ENCODE peak calls at places on chromosomes 7 and 10, in eight cellular contexts. I is hepatocyte, T is PC-3, M is neural progenitor cell, C is GM23248, S is MM.1S, F is SK-N-SH, X is HCT116. Q is an unnamed sample.

GRCh38 chr10:95789928-95790327 is 34.0 kb downstream of the ENTPD1 start:
- DNase-seq in C (peak; percentile 16), F (no peak), M (no peak), S (no peak), X (no peak), I (no peak), T (no peak), Q (no peak)

GRCh38 chr7:44217852-44218402 is 17.1 kb downstream of the YKT6 start:
- DNase-seq in S (no peak), I (no peak), X (no peak), T (no peak), M (no peak), F (peak; percentile 43), C (no peak), Q (no peak)

GRCh38 chr10:10044959-10045764 is 972.5 kb upstream of the CELF2 start:
- DNase-seq in X (no peak), C (no peak), T (no peak), F (no peak), S (no peak), I (no peak), M (no peak), Q (peak; percentile 94)

GRCh38 chr7:132160525-132161230 is 415.6 kb downstream of the PLXNA4 start:
- DNase-seq in T (no peak), X (no peak), S (no peak), M (no peak), C (peak; percentile 8), F (peak; percentile 90), I (no peak), Q (no peak)

GRCh38 chr7:17769918-17770317 is 170.4 kb downstream of the SNX13 start:
- DNase-seq in S (peak; percentile 71), X (peak; percentile 59), T (peak; percentile 79), C (peak; percentile 78), I (peak; percentile 81), M (peak; percentile 78), F (peak; percentile 48), Q (peak; percentile 66)

GRCh38 chr10:12432402-12433189 is 83.2 kb downstream of the CAMK1D start:
- DNase-seq in M (no peak), T (no peak), I (no peak), S (no peak), C (no peak), X (no peak), F (no peak), Q (no peak)

GRCh38 chr7:10571759-10572158 is 401.9 kb upstream of the PHF14 start:
- DNase-seq in T (no peak), X (no peak), I (no peak), F (no peak), M (no peak), C (no peak), S (no peak), Q (no peak)

GRCh38 chr7:50792342-50793114 is 9.8 kb upstream of the GRB10 start:
- DNase-seq in X (no peak), S (no peak), C (peak; percentile 69), F (peak; percentile 58), T (peak; percentile 36), I (peak; percentile 68), M (peak; percentile 61), Q (no peak)

GRCh38 chr10:79063661-79064490 is 4.9 kb upstream of the ZMIZ1 start:
- DNase-seq in F (no peak), T (no peak), X (no peak), M (no peak), C (no peak), I (no peak), S (peak; percentile 46), Q (no peak)

GRCh38 chr10:132563485-132564248 is 26.1 kb downstream of the INPP5A start:
- DNase-seq in S (no peak), C (no peak), T (no peak), I (no peak), M (no peak), X (no peak), F (no peak), Q (no peak)

GRCh38 chr10:11673346-11674330 is 62.2 kb upstream of the USP6NL start:
- DNase-seq in M (no peak), C (peak; percentile 33), I (no peak), F (no peak), S (no peak), X (no peak), T (no peak), Q (peak; percentile 78)

GRCh38 chr10:97718178-97718577 is 4.6 kb downstream of the MARVELD1 start:
- DNase-seq in M (peak; percentile 70), T (no peak), F (no peak), S (no peak), I (no peak), C (no peak), X (no peak), Q (no peak)
- H3K27ac ChIP-seq in M (peak overlapping the region; percentile 73), T (peak overlapping the region; percentile 52), F (no peak overlapping the region), S (no peak overlapping the region), I (peak overlapping the region; percentile 57), C (no peak overlapping the region), X (peak overlapping the region; percentile 77), Q (no peak overlapping the region)

GRCh38 chr10:121188005-121188404 is 336.8 kb downstream of the WDR11 start:
- DNase-seq in T (no peak), S (no peak), F (no peak), M (peak; percentile 52), I (peak; percentile 80), C (no peak), X (no peak), Q (no peak)
- TF ChIP-seq EZH2phosphoT487 in T (no peak), S (no peak), F (no peak), M (no peak), I (no peak), C (no peak), X (no peak), Q (no peak)

GRCh38 chr7:83648464-83649241 is at the start of gene SEMA3E:
- DNase-seq in X (peak; percentile 15), M (peak; percentile 70), S (no peak), F (no peak), T (peak; percentile 52), C (peak; percentile 65), I (peak; percentile 61), Q (no peak)
- H3K4me3 ChIP-seq in X (peak within 1 kb of the TSS; percentile 34), M (peak within 1 kb of the TSS; percentile 56), S (no peak within 1 kb of the TSS), F (peak within 1 kb of the TSS; percentile 55), T (peak within 1 kb of the TSS; percentile 75), C (peak within 1 kb of the TSS; percentile 77), I (peak within 1 kb of the TSS; percentile 31), Q (no peak within 1 kb of the TSS)

DNA sequence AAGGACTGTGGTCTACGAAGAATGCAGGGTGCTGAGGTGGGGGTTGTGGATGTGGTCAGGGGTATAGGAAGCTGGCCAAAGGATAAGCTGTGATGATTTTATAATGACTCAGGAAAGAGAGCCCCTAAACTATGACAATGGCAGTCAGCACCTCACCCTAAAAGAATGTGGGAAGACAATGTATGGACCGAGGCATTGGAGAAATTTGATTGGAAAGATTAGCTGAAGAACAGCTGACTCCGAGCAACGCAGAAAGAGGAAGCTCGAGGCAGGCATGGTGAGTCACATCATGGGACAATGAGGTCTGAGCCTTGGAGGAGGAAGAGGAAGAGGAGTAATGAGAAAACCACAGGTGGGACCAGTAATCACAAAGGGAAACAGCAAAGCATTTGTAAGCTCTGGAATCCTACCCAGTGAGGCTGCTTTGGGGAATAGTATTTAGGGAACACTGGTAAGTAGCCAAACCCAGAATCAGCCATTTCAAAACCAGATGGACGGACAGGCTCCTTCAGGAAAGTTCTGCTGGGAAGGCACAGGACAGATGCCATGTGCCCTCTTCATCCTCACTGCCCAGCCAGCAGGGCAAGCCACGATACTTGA is 295.4 kb downstream of the PRPF18 start:
- DNase-seq in T (peak; percentile 91), I (no peak), X (no peak), M (peak; percentile 81), C (peak; percentile 93), S (no peak), F (no peak), Q (no peak)
- H3K27ac ChIP-seq in T (peak overlapping the region; percentile 92), I (no peak overlapping the region), X (no peak overlapping the region), M (peak overlapping the region; percentile 94), C (peak overlapping the region; percentile 66), S (no peak overlapping the region), F (no peak overlapping the region), Q (no peak overlapping the region)

GRCh38 chr7:107228291-107228690 is 59.5 kb downstream of the HBP1 start:
- DNase-seq in T (peak; percentile 59), C (peak; percentile 55), X (no peak), M (no peak), I (no peak), S (no peak), F (no peak), Q (no peak)
- TF ChIP-seq EZH2phosphoT487 in T (no peak), C (no peak), X (no peak), M (no peak), I (no peak), S (no peak), F (no peak), Q (no peak)

GRCh38 chr7:2379821-2380450 is 23.5 kb upstream of the CHST12 start:
- DNase-seq in X (no peak), T (no peak), C (no peak), F (no peak), S (no peak), M (no peak), I (no peak), Q (no peak)

GRCh38 chr7:2381881-2382509 is 21.4 kb upstream of the CHST12 start:
- DNase-seq in C (no peak), T (no peak), X (no peak), S (no peak), M (no peak), F (no peak), I (no peak), Q (no peak)

GRCh38 chr7:2379161-2379560 is 24.2 kb upstream of the CHST12 start:
- DNase-seq in C (no peak), I (no peak), F (no peak), X (no peak), S (no peak), M (no peak), T (no peak), Q (no peak)

GRCh38 chr7:2380461-2380860 is 22.9 kb upstream of the CHST12 start:
- DNase-seq in F (no peak), X (no peak), T (no peak), C (no peak), I (no peak), M (no peak), S (no peak), Q (no peak)

GRCh38 chr7:2381227-2381626 is 22.2 kb upstream of the CHST12 start:
- DNase-seq in I (no peak), M (no peak), X (no peak), S (no peak), T (no peak), C (no peak), F (no peak), Q (no peak)
- H3K4me3 ChIP-seq in I (no peak overlapping the region), M (no peak overlapping the region), X (no peak overlapping the region), S (no peak overlapping the region), T (no peak overlapping the region), C (no peak overlapping the region), F (no peak overlapping the region), Q (no peak overlapping the region)

GRCh38 chr10:30420774-30421173 is 13.2 kb upstream of the MAP3K8 start:
- DNase-seq in F (no peak), S (no peak), T (no peak), C (no peak), X (no peak), I (no peak), M (no peak), Q (no peak)
- H3K27ac ChIP-seq in F (no peak overlapping the region), S (no peak overlapping the region), T (no peak overlapping the region), C (no peak overlapping the region), X (no peak overlapping the region), I (no peak overlapping the region), M (no peak overlapping the region), Q (no peak overlapping the region)

Q was measured in OCI-LY7.